ENCODE peak calls at places on chromosomes 16 and 17, in eight cellular contexts. V, R, Z, B, D, T, Q and E are unnamed samples.

GRCh38 chr17:45160505-45161287 is 979 bp upstream of the HEXIM2 start:
- DNase-seq in V (peak; percentile 94), R (peak; percentile 70), Z (peak; percentile 56), B (peak; percentile 69), D (peak; percentile 62), T (peak; percentile 54), Q (peak; percentile 75), E (peak; percentile 52)

GRCh38 chr17:81339180-81339501 is 44.0 kb upstream of the SLC38A10 start:
- DNase-seq in V (no peak), R (no peak), Z (no peak), B (no peak), D (no peak), T (no peak), Q (no peak), E (no peak)

GRCh38 chr16:84738255-84739038 is 38.6 kb downstream of the USP10 start:
- DNase-seq in V (peak; percentile 88), R (peak; percentile 70), Z (peak; percentile 78), B (peak; percentile 92), D (no peak), T (peak; percentile 62), Q (peak; percentile 62), E (no peak)

GRCh38 chr16:57732011-57732410 is 3.6 kb upstream of the KATNB1 start:
- DNase-seq in V (no peak), R (no peak), Z (no peak), B (no peak), D (peak; percentile 64), T (no peak), Q (peak; percentile 89), E (no peak)

GRCh38 chr17:61129876-61130275 is 269.8 kb upstream of the TBX2 start:
- DNase-seq in V (no peak), R (peak; percentile 33), Z (no peak), B (no peak), D (no peak), T (no peak), Q (peak; percentile 18), E (peak; percentile 31)

GRCh38 chr17:80825471-80826345 is 165.9 kb upstream of the CHMP6 start:
- DNase-seq in V (no peak), R (no peak), Z (no peak), B (no peak), D (no peak), T (no peak), Q (no peak), E (no peak)

GRCh38 chr17:18094409-18094807 is 6.7 kb downstream of the DRG2 start:
- DNase-seq in V (no peak), R (no peak), Z (no peak), B (no peak), D (no peak), T (no peak), Q (no peak), E (no peak)

GRCh38 chr17:1130191-1130590 is 49.6 kb downstream of the ABR start:
- DNase-seq in V (no peak), R (no peak), Z (no peak), B (no peak), D (no peak), T (no peak), Q (no peak), E (no peak)

GRCh38 chr17:62807812-62808575 is at the start of gene MARCHF10:
- DNase-seq in V (peak; percentile 63), R (peak; percentile 40), Z (no peak), B (no peak), D (no peak), T (no peak), Q (no peak), E (no peak)

GRCh38 chr16:89094252-89094901 is 725 bp downstream of the ACSF3 start:
- DNase-seq in V (peak; percentile 36), R (no peak), Z (no peak), B (peak; percentile 64), D (no peak), T (no peak), Q (no peak), E (no peak)

GRCh38 chr16:78633551-78633950 is 534.1 kb downstream of the WWOX start:
- DNase-seq in V (no peak), R (no peak), Z (no peak), B (no peak), D (no peak), T (no peak), Q (no peak), E (no peak)

GRCh38 chr17:36697907-36698526 is 96.6 kb downstream of the MRM1 start:
- DNase-seq in V (peak; percentile 52), R (no peak), Z (no peak), B (no peak), D (no peak), T (no peak), Q (no peak), E (no peak)

GRCh38 chr16:66406534-66407368 is 20.3 kb upstream of the BEAN1 start:
- DNase-seq in V (peak; percentile 88), R (peak; percentile 60), Z (peak; percentile 78), B (peak; percentile 73), D (no peak), T (peak; percentile 77), Q (peak; percentile 49), E (peak; percentile 9)

GRCh38 chr16:27470567-27471431 is 68.8 kb downstream of the IL21R start:
- DNase-seq in V (peak; percentile 36), R (no peak), Z (peak; percentile 48), B (no peak), D (peak; percentile 90), T (no peak), Q (peak; percentile 84), E (no peak)

GRCh38 chr17:76071497-76072148 is 694 bp downstream of the SRP68 start:
- DNase-seq in V (no peak), R (no peak), Z (no peak), B (peak; percentile 42), D (no peak), T (peak; percentile 16), Q (no peak), E (no peak)

GRCh38 chr16:49528564-49529150 is 155.1 kb downstream of the C16orf78 start:
- DNase-seq in V (no peak), R (no peak), Z (no peak), B (no peak), D (no peak), T (no peak), Q (no peak), E (no peak)

GRCh38 chr17:59401725-59402124 is 70.3 kb downstream of the YPEL2 start:
- DNase-seq in V (no peak), R (peak; percentile 46), Z (no peak), B (no peak), D (no peak), T (no peak), Q (no peak), E (no peak)

GRCh38 chr17:67469208-67469980 is 92.3 kb downstream of the PITPNC1 start:
- DNase-seq in V (peak; percentile 76), R (no peak), Z (no peak), B (no peak), D (no peak), T (no peak), Q (no peak), E (no peak)

GRCh38 chr16:27462200-27462845 is 60.3 kb downstream of the IL21R start:
- DNase-seq in V (no peak), R (no peak), Z (no peak), B (no peak), D (no peak), T (no peak), Q (no peak), E (no peak)

GRCh38 chr17:49583889-49584288 is 8.2 kb downstream of the NXPH3 start:
- DNase-seq in V (no peak), R (no peak), Z (no peak), B (no peak), D (no peak), T (no peak), Q (no peak), E (no peak)

GRCh38 chr17:36212958-36213357 is 2.1 kb downstream of the CCL4L2 start:
- DNase-seq in V (no peak), R (no peak), Z (no peak), B (no peak), D (no peak), T (no peak), Q (no peak), E (no peak)

GRCh38 chr17:75077490-75078096 is 10.2 kb upstream of the SLC16A5 start:
- DNase-seq in V (peak; percentile 71), R (no peak), Z (no peak), B (no peak), D (no peak), T (peak; percentile 24), Q (peak; percentile 38), E (no peak)